ENCODE peak calls at places on chromosomes 4 and X, in four cellular contexts. U, A, H and L are unnamed samples.

GRCh38 chr4:114807759-114808404 is 209.3 kb downstream of the UGT8 start:
- DNase-seq in U (no peak), A (peak; percentile 53), H (peak; percentile 32), L (peak; percentile 31)

GRCh38 chr4:78432896-78433295 is 118.7 kb upstream of the ANXA3 start:
- DNase-seq in U (no peak), A (no peak), H (peak; percentile 80), L (peak; percentile 77)

GRCh38 chr4:4541040-4541631 is 712 bp downstream of the STX18 start:
- DNase-seq in U (no peak), A (peak; percentile 14), H (peak; percentile 63), L (peak; percentile 67)

GRCh38 chr4:36281384-36282106 is at the start of gene DTHD1:
- DNase-seq in U (no peak), A (no peak), H (no peak), L (no peak)

GRCh38 chrX:39335447-39336235 is 534.4 kb downstream of the MID1IP1 start:
- DNase-seq in U (peak; percentile 43), A (no peak), H (no peak), L (no peak)

GRCh38 chrX:70970482-70970999 is 39.6 kb upstream of the SLC7A3 start:
- DNase-seq in U (no peak), A (no peak), H (peak; percentile 30), L (peak; percentile 65)

GRCh38 chrX:11419102-11419501 is 125.9 kb downstream of the AMELX start:
- DNase-seq in U (no peak), A (no peak), H (no peak), L (no peak)

GRCh38 chr4:104494822-104495559 is at the start of gene CXXC4:
- DNase-seq in U (peak; percentile 83), A (peak; percentile 88), H (peak; percentile 22), L (peak; percentile 58)

GRCh38 chr4:141580523-141580922 is 55.9 kb upstream of the IL15 start:
- DNase-seq in U (no peak), A (no peak), H (peak; percentile 37), L (no peak)